ENCODE peak calls at places on chromosomes 3 and 15, in four cellular contexts. K is renal cortical epithelial cell, M is activated T-cell treated with anti-CD3 and anti-CD28 coated beads for 1 hour, F is hypothalamus. C is an unnamed sample.

GRCh38 chr15:56371495-56372147 is 6.4 kb downstream of the TEX9 start:
- DNase-seq in K (peak), M (no peak), F (no peak), C (no peak)

GRCh38 chr15:57540736-57541135 is 51.0 kb upstream of the MYZAP start:
- DNase-seq in K (no peak), M (no peak), F (no peak), C (no peak)

GRCh38 chr3:128907706-128908445 is 28.5 kb downstream of the ACAD9 start:
- DNase-seq in K (no peak), M (no peak), F (no peak), C (no peak)

GRCh38 chr3:123809597-123809996 is 74.5 kb downstream of the MYLK start:
- DNase-seq in K (no peak), M (no peak), F (no peak), C (no peak)

GRCh38 chr3:148450819-148451218 is 246.9 kb upstream of the AGTR1 start:
- DNase-seq in K (no peak), M (no peak), F (no peak), C (no peak)

GRCh38 chr3:108835101-108835500 is 12.5 kb downstream of the TRAT1 start:
- DNase-seq in K (no peak), M (no peak), F (no peak), C (no peak)

GRCh38 chr3:70882104-70882503 is 569.7 kb upstream of the MDFIC2 start:
- DNase-seq in K (peak), M (no peak), F (no peak), C (no peak)

GRCh38 chr3:30511524-30512278 is 94.7 kb upstream of the TGFBR2 start:
- DNase-seq in K (peak), M (no peak), F (no peak), C (no peak)

GRCh38 chr3:170641510-170642236 is 55.8 kb upstream of the SLC7A14 start:
- DNase-seq in K (no peak), M (no peak), F (no peak), C (no peak)

GRCh38 chr3:45596290-45596791 is 1.8 kb downstream of the LIMD1 start:
- DNase-seq in K (peak), M (no peak), F (no peak), C (no peak)

GRCh38 chr15:46177219-46177618 is 542.4 kb downstream of the SQOR start:
- DNase-seq in K (no peak), M (no peak), F (no peak), C (no peak)

GRCh38 chr15:58491151-58491473 is 59.3 kb downstream of the LIPC start:
- DNase-seq in K (no peak), M (no peak), F (no peak), C (no peak)

GRCh38 chr15:41935566-41936020 is 36.8 kb downstream of the EHD4 start:
- DNase-seq in K (no peak), M (no peak), F (no peak), C (no peak)

GRCh38 chr3:148074916-148075315 is 622.8 kb upstream of the AGTR1 start:
- DNase-seq in K (peak), M (no peak), F (no peak), C (no peak)

GRCh38 chr15:84921121-84921520 is 36.7 kb downstream of the SLC28A1 start:
- DNase-seq in K (no peak), M (no peak), F (no peak), C (no peak)

GRCh38 chr3:18284716-18285115 is 140.4 kb downstream of the SATB1 start:
- DNase-seq in K (no peak), M (no peak), F (no peak), C (no peak)

C was measured in globus pallidus.